ENCODE peak calls at places on chromosome 19, in four cellular contexts. N, A, E and I are unnamed samples.

GRCh38 chr19:4144666-4145261 is 8.7 kb upstream of the CREB3L3 start:
- DNase-seq in N (peak), A (no peak), E (no peak), I (no peak)

GRCh38 chr19:29844891-29845575 is 33.2 kb downstream of the CCNE1 start:
- DNase-seq in N (peak), A (peak), E (peak), I (peak)

GRCh38 chr19:56312787-56313343 is 1.8 kb downstream of the ZSCAN5A start:
- DNase-seq in N (no peak), A (no peak), E (no peak), I (no peak)

GRCh38 chr19:33399081-33399744 is 25.7 kb downstream of the CEBPG start:
- DNase-seq in N (no peak), A (no peak), E (no peak), I (no peak)

GRCh38 chr19:36030264-36031148 is 2.2 kb downstream of the CLIP3 start:
- DNase-seq in N (no peak), A (no peak), E (no peak), I (no peak)

GRCh38 chr19:54478677-54479266 is 5.7 kb upstream of the CDC42EP5 start:
- DNase-seq in N (peak), A (no peak), E (no peak), I (no peak)

GRCh38 chr19:47723573-47723923 is 10.3 kb downstream of the EHD2 start:
- DNase-seq in N (peak), A (no peak), E (no peak), I (no peak)

GRCh38 chr19:11164879-11165406 is 9.4 kb upstream of the SPC24 start:
- DNase-seq in N (no peak), A (no peak), E (no peak), I (peak)

GRCh38 chr19:6503407-6504201 is 1.5 kb upstream of the TUBB4A start:
- DNase-seq in N (no peak), A (no peak), E (no peak), I (no peak)

GRCh38 chr19:49690073-49690655 is 752 bp upstream of the CPT1C start:
- DNase-seq in N (no peak), A (no peak), E (no peak), I (no peak)

GRCh38 chr19:30228726-30229523 is 143.3 kb upstream of the ZNF536 start:
- DNase-seq in N (no peak), A (no peak), E (no peak), I (no peak)

GRCh38 chr19:6066661-6067646 is 43.3 kb downstream of the RFX2 start:
- DNase-seq in N (peak), A (no peak), E (no peak), I (peak)

GRCh38 chr19:46076951-46077814 is 36.4 kb upstream of the IGFL4 start:
- DNase-seq in N (peak), A (no peak), E (no peak), I (peak)

GRCh38 chr19:39174142-39174541 is 22.6 kb upstream of the NCCRP1 start:
- DNase-seq in N (no peak), A (no peak), E (no peak), I (no peak)

GRCh38 chr19:44799627-44800257 is 9.2 kb upstream of the BCAM start:
- DNase-seq in N (no peak), A (no peak), E (no peak), I (no peak)

GRCh38 chr19:21197589-21198295 is 55.9 kb downstream of the ZNF431 start:
- DNase-seq in N (no peak), A (no peak), E (no peak), I (no peak)

GRCh38 chr19:5623397-5624153 is 692 bp downstream of the SAFB start:
- DNase-seq in N (no peak), A (no peak), E (no peak), I (no peak)

GRCh38 chr19:45251452-45252354 is 632 bp downstream of the MARK4 start:
- DNase-seq in N (peak), A (no peak), E (no peak), I (no peak)

GRCh38 chr19:42066075-42066754 is 3.8 kb downstream of the GRIK5 start:
- DNase-seq in N (peak), A (no peak), E (no peak), I (no peak)

GRCh38 chr19:31402931-31403330 is 53.7 kb upstream of the TSHZ3 start:
- DNase-seq in N (no peak), A (no peak), E (no peak), I (no peak)

GRCh38 chr19:56562766-56563165 is 4.5 kb upstream of the ZNF470 start:
- DNase-seq in N (no peak), A (no peak), E (no peak), I (no peak)

GRCh38 chr19:16207490-16208025 is 9.8 kb downstream of the AP1M1 start:
- DNase-seq in N (no peak), A (no peak), E (no peak), I (no peak)

GRCh38 chr19:43490759-43491158 is 13.8 kb downstream of the PHLDB3 start:
- DNase-seq in N (no peak), A (no peak), E (no peak), I (no peak)

GRCh38 chr19:1302534-1303239 is 17.0 kb downstream of the EFNA2 start:
- DNase-seq in N (no peak), A (no peak), E (no peak), I (no peak)

GRCh38 chr19:30066781-30067759 is 125.0 kb downstream of the URI1 start:
- DNase-seq in N (no peak), A (no peak), E (no peak), I (no peak)

GRCh38 chr19:7337380-7338194 is 11.2 kb upstream of the ARHGEF18 start:
- DNase-seq in N (no peak), A (peak), E (no peak), I (no peak)

GRCh38 chr19:38729653-38730469 is 14.4 kb downstream of the CAPN12 start:
- DNase-seq in N (peak), A (peak), E (peak), I (no peak)

GRCh38 chr19:15453091-15453498 is 3.3 kb upstream of the WIZ start:
- DNase-seq in N (no peak), A (no peak), E (no peak), I (no peak)

GRCh38 chr19:14497347-14497921 is 1.5 kb upstream of the GIPC1 start:
- DNase-seq in N (no peak), A (no peak), E (no peak), I (no peak)

GRCh38 chr19:34017024-34017423 is 155.3 kb upstream of the LSM14A start:
- DNase-seq in N (peak), A (no peak), E (no peak), I (no peak)

GRCh38 chr19:41427647-41428480 is 690 bp upstream of the B3GNT8 start:
- DNase-seq in N (no peak), A (peak), E (no peak), I (no peak)

GRCh38 chr19:45973564-45974338 is at the start of gene NOVA2:
- DNase-seq in N (peak), A (peak), E (no peak), I (no peak)

GRCh38 chr19:1102407-1103106 is 1.2 kb upstream of the GPX4 start:
- DNase-seq in N (peak), A (peak), E (no peak), I (peak)

GRCh38 chr19:7732045-7732444 is at the start of gene CLEC4G:
- DNase-seq in N (no peak), A (no peak), E (no peak), I (no peak)

GRCh38 chr19:55640043-55640576 is 692 bp upstream of the ZNF580 start:
- DNase-seq in N (peak), A (peak), E (peak), I (no peak)

GRCh38 chr19:38880882-38881609 is 3.0 kb upstream of the RINL start:
- DNase-seq in N (no peak), A (no peak), E (no peak), I (no peak)

GRCh38 chr19:1680976-1681375 is 28.6 kb upstream of the TCF3 start:
- DNase-seq in N (no peak), A (no peak), E (no peak), I (no peak)

GRCh38 chr19:41977916-41978315 is 16.1 kb downstream of the ATP1A3 start:
- DNase-seq in N (no peak), A (no peak), E (no peak), I (no peak)